ENCODE peak calls at places on chromosomes 11 and 22, in ten cellular contexts. Y, T, Q, U, R, E, D, B, M and C are unnamed samples.

GRCh38 chr11:94664336-94664735 is 97.2 kb downstream of the PIWIL4 start:
- DNase-seq in Q (no peak), E (peak), U (no peak), R (no peak), B (no peak), T (no peak), D (no peak), M (no peak), Y (no peak), C (no peak)

GRCh38 chr11:29161216-29161615 is 855.6 kb downstream of the KCNA4 start:
- DNase-seq in Q (no peak), U (no peak), T (no peak), R (no peak), M (no peak), E (peak), B (no peak), D (no peak), Y (peak), C (no peak)

GRCh38 chr11:1165256-1166041 is 7.7 kb downstream of the MUC5AC start:
- DNase-seq in R (no peak), D (peak), B (no peak), T (no peak), Y (no peak), M (no peak), Q (peak), E (no peak), U (no peak), C (peak)

GRCh38 chr11:28257761-28258160 is 149.6 kb downstream of the METTL15 start:
- DNase-seq in Q (no peak), U (no peak), M (no peak), B (peak), R (no peak), E (no peak), D (no peak), Y (peak), T (no peak), C (no peak)

GRCh38 chr11:126716456-126717083 is 284.0 kb downstream of the KIRREL3 start:
- DNase-seq in D (no peak), E (no peak), R (peak), Y (peak), M (peak), T (peak), Q (peak), B (peak), U (peak), C (no peak)

GRCh38 chr22:46525681-46526483 is 11.5 kb downstream of the CELSR1 start:
- DNase-seq in B (no peak), D (no peak), R (no peak), Y (no peak), M (no peak), E (no peak), Q (no peak), U (no peak), T (peak), C (no peak)

GRCh38 chr11:10355257-10355661 is 50.4 kb downstream of the ADM start:
- DNase-seq in E (peak), D (no peak), Y (peak), U (no peak), T (no peak), B (no peak), R (no peak), M (no peak), Q (no peak), C (no peak)

GRCh38 chr11:91163619-91164451 is 941.0 kb upstream of the CHORDC1 start:
- DNase-seq in E (peak), M (no peak), Y (no peak), R (no peak), D (no peak), Q (no peak), T (peak), B (peak), U (no peak), C (no peak)

GRCh38 chr11:76756341-76756771 is 26.8 kb upstream of the TSKU start:
- DNase-seq in M (no peak), Q (no peak), D (no peak), R (no peak), Y (no peak), U (no peak), B (no peak), E (no peak), T (no peak), C (peak)

GRCh38 chr11:46345131-46345597 is 2.1 kb upstream of the DGKZ start:
- DNase-seq in Q (peak), B (no peak), E (no peak), R (no peak), T (no peak), D (no peak), U (peak), Y (no peak), M (no peak), C (no peak)

GRCh38 chr22:31241936-31242335 is 29.8 kb downstream of the LIMK2 start:
- DNase-seq in B (peak), Q (no peak), R (no peak), T (no peak), M (no peak), D (no peak), U (no peak), E (peak), Y (peak), C (no peak)

GRCh38 chr11:61126266-61126665 is 24.0 kb downstream of the CD5 start:
- DNase-seq in D (no peak), E (no peak), Q (peak), T (no peak), M (no peak), U (peak), Y (no peak), R (no peak), B (no peak), C (no peak)